ENCODE peak calls at places on chromosome 22, in five cellular contexts. K, T, P, W and B are unnamed samples.

GRCh38 chr22:24039046-24039445 is 27.9 kb downstream of the CABIN1 start:
- DNase-seq in K (no peak), T (no peak), P (no peak), W (no peak), B (no peak)

GRCh38 chr22:31080848-31081649 is at the start of gene SMTN:
- DNase-seq in K (peak), T (peak), P (peak), W (peak), B (peak)

GRCh38 chr22:40243891-40244290 is 66.2 kb downstream of the TNRC6B start:
- DNase-seq in K (no peak), T (no peak), P (no peak), W (no peak), B (no peak)

GRCh38 chr22:21766933-21767462 is 31.4 kb upstream of the YPEL1 start:
- DNase-seq in K (no peak), T (no peak), P (no peak), W (no peak), B (no peak)

GRCh38 chr22:17896552-17896951 is 122.3 kb upstream of the BID start:
- DNase-seq in K (no peak), T (no peak), P (peak), W (no peak), B (no peak)

GRCh38 chr22:42934338-42934737 is 77.3 kb upstream of the ARFGAP3 start:
- DNase-seq in K (no peak), T (no peak), P (no peak), W (no peak), B (no peak)

GRCh38 chr22:39916496-39916895 is 15.6 kb downstream of the GRAP2 start:
- DNase-seq in K (no peak), T (no peak), P (no peak), W (no peak), B (no peak)

GRCh38 chr22:19743081-19743480 is 17.5 kb upstream of the TBX1 start:
- DNase-seq in K (no peak), T (no peak), P (no peak), W (no peak), B (no peak)

GRCh38 chr22:34966980-34967379 is 99.0 kb upstream of the ISX start:
- DNase-seq in K (no peak), T (no peak), P (no peak), W (no peak), B (no peak)

GRCh38 chr22:45478108-45478771 is 24.4 kb upstream of the FBLN1 start:
- DNase-seq in K (no peak), T (no peak), P (no peak), W (peak), B (no peak)

GRCh38 chr22:32752326-32752725 is 49.2 kb upstream of the TIMP3 start:
- DNase-seq in K (no peak), T (no peak), P (no peak), W (no peak), B (no peak)

GRCh38 chr22:35154937-35155387 is 89.0 kb downstream of the ISX start:
- DNase-seq in K (peak), T (peak), P (peak), W (peak), B (no peak)

GRCh38 chr22:25197335-25197734 is 2.3 kb upstream of the CRYBB3 start:
- DNase-seq in K (no peak), T (no peak), P (no peak), W (no peak), B (no peak)

GRCh38 chr22:42937164-42937854 is 77.6 kb downstream of the PACSIN2 start:
- DNase-seq in K (no peak), T (no peak), P (no peak), W (no peak), B (no peak)

GRCh38 chr22:19759994-19760651 is 455 bp upstream of the TBX1 start:
- DNase-seq in K (no peak), T (no peak), P (peak), W (no peak), B (no peak)

GRCh38 chr22:23395476-23396361 is 184.4 kb downstream of the IGLL1 start:
- DNase-seq in K (no peak), T (no peak), P (no peak), W (no peak), B (no peak)

GRCh38 chr22:36395061-36395849 is 7.5 kb upstream of the MYH9 start:
- DNase-seq in K (no peak), T (no peak), P (no peak), W (no peak), B (no peak)

GRCh38 chr22:22098457-22099193 is 116.0 kb upstream of the TOP3B start:
- DNase-seq in K (no peak), T (no peak), P (no peak), W (no peak), B (no peak)

GRCh38 chr22:32534252-32535215 is 59.9 kb downstream of the FBXO7 start:
- DNase-seq in K (no peak), T (no peak), P (no peak), W (peak), B (no peak)

DNA sequence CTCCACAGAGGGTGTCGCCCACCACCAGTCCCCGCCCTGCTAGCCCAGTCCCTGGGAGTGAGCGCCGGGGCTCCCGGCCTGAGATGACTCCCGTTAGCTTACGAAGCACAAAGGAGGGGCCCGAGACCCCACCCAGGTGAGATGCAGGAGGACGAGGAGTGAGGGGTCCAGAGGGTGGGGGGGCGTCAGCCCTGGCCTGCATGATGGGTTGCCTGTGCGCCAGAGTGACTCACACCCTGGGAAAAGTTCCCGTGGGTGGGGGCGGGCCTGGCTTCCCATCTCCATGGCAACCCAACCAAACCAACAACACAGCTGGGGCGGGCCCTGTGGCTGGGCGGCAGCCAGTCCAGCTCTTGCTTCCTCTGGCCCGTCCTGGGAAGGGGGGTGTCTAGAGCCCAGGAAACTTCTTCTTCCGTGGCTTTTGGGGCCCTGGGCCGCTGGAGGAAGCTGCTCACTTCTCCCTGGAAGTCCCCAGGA is 4.5 kb downstream of the GAS2L1 start:
- DNase-seq in K (peak), T (no peak), P (peak), W (peak), B (peak)
- TF ChIP-seq POLR2AphosphoS5 in K (no peak), T (no peak), P (no peak), W (no peak), B (no peak)

GRCh38 chr22:26320469-26320868 is 108.6 kb upstream of the ASPHD2 start:
- DNase-seq in K (no peak), T (no peak), P (no peak), W (no peak), B (no peak)
- TF ChIP-seq TAF1 in K (no peak), T (no peak), P (no peak), W (no peak), B (no peak)

GRCh38 chr22:49852898-49853894 is at the start of gene ZBED4:
- DNase-seq in K (peak), T (peak), P (peak), W (peak), B (peak)
- TF ChIP-seq POLR2AphosphoS5 in K (peak), T (no peak), P (peak), W (peak), B (peak)

GRCh38 chr22:33875316-33875715 is 45.0 kb downstream of the LARGE1 start:
- DNase-seq in K (no peak), T (no peak), P (no peak), W (no peak), B (no peak)
- TF ChIP-seq TAF1 in K (no peak), T (no peak), P (no peak), W (no peak), B (no peak)

GRCh38 chr22:46756097-46756496 is 6.4 kb upstream of the TBC1D22A start:
- DNase-seq in K (no peak), T (no peak), P (no peak), W (no peak), B (no peak)

GRCh38 chr22:46758098-46758497 is 4.4 kb upstream of the TBC1D22A start:
- DNase-seq in K (no peak), T (no peak), P (no peak), W (no peak), B (no peak)

GRCh38 chr22:46761017-46761416 is 1.4 kb upstream of the TBC1D22A start:
- DNase-seq in K (no peak), T (no peak), P (peak), W (no peak), B (no peak)

GRCh38 chr22:46757104-46757503 is 5.3 kb upstream of the TBC1D22A start:
- DNase-seq in K (no peak), T (no peak), P (no peak), W (no peak), B (no peak)

GRCh38 chr22:46758867-46759290 is 3.6 kb upstream of the TBC1D22A start:
- DNase-seq in K (no peak), T (peak), P (peak), W (peak), B (no peak)
- TF ChIP-seq POLR2AphosphoS5 in K (no peak), T (no peak), P (no peak), W (peak), B (no peak)

GRCh38 chr22:44400763-44401060 is 88.0 kb upstream of the SHISAL1 start:
- DNase-seq in K (no peak), T (no peak), P (peak), W (no peak), B (no peak)
- TF ChIP-seq TAF1 in K (no peak), T (no peak), P (no peak), W (no peak), B (no peak)

GRCh38 chr22:38262051-38262795 is 10.6 kb downstream of the TMEM184B start:
- DNase-seq in K (no peak), T (no peak), P (peak), W (peak), B (peak)
- TF ChIP-seq POLR2AphosphoS5 in K (no peak), T (no peak), P (no peak), W (no peak), B (no peak)

GRCh38 chr22:29205598-29206371 is at the start of gene EMID1:
- DNase-seq in K (no peak), T (no peak), P (peak), W (no peak), B (no peak)
- TF ChIP-seq TAF1 in K (no peak), T (peak), P (no peak), W (no peak), B (no peak)